ENCODE peak calls at places on chromosomes 12 and 14, in six cellular contexts. J is lung, T is heart left ventricle, R is pancreas, A is right atrium auricular region, N is A549. U is an unnamed sample.
A peak's percentile ranks its signal among the peaks of the same experiment; 100 is the strongest.

GRCh38 chr12:4664111-4664510 is 15.2 kb downstream of the NDUFA9 start:
- DNase-seq in J (no peak), T (no peak), R (no peak), A (no peak), N (no peak), U (no peak)

GRCh38 chr12:66637693-66638301 is 41.1 kb downstream of the GRIP1 start:
- DNase-seq in J (no peak), T (no peak), R (no peak), A (no peak), N (no peak), U (no peak)

GRCh38 chr12:21637985-21638891 is 19.4 kb downstream of the LDHB start:
- DNase-seq in J (no peak), T (no peak), R (no peak), A (no peak), N (peak; percentile 62), U (no peak)

GRCh38 chr12:46373303-46374182 is 970 bp upstream of the SLC38A2 start:
- DNase-seq in J (peak; percentile 39), T (peak; percentile 60), R (peak; percentile 57), A (peak; percentile 77), N (no peak), U (peak; percentile 40)

GRCh38 chr12:19780460-19780859 is 341.2 kb downstream of the AEBP2 start:
- DNase-seq in J (no peak), T (peak; percentile 31), R (no peak), A (no peak), N (no peak), U (no peak)

GRCh38 chr12:94679554-94679953 is 29.2 kb upstream of the TMCC3 start:
- DNase-seq in J (no peak), T (no peak), R (no peak), A (no peak), N (no peak), U (no peak)

GRCh38 chr14:52692248-52692962 is 3.0 kb downstream of the ERO1A start:
- DNase-seq in J (no peak), T (no peak), R (no peak), A (no peak), N (no peak), U (no peak)

GRCh38 chr14:42980419-42980818 is 1373.7 kb downstream of the LRFN5 start:
- DNase-seq in J (no peak), T (no peak), R (no peak), A (no peak), N (no peak), U (no peak)

GRCh38 chr14:95255013-95255412 is 64.7 kb downstream of the CLMN start:
- DNase-seq in J (no peak), T (no peak), R (no peak), A (no peak), N (no peak), U (no peak)

GRCh38 chr14:95255487-95255886 is 64.2 kb downstream of the CLMN start:
- DNase-seq in J (peak; percentile 84), T (peak; percentile 50), R (no peak), A (no peak), N (peak; percentile 83), U (no peak)

GRCh38 chr14:95256776-95257060 is 63.0 kb downstream of the CLMN start:
- DNase-seq in J (no peak), T (no peak), R (no peak), A (no peak), N (no peak), U (no peak)

GRCh38 chr14:95257521-95257920 is 62.2 kb downstream of the CLMN start:
- DNase-seq in J (no peak), T (no peak), R (no peak), A (no peak), N (no peak), U (no peak)

GRCh38 chr14:95256011-95256775 is 63.5 kb downstream of the CLMN start:
- DNase-seq in J (no peak), T (no peak), R (no peak), A (no peak), N (no peak), U (no peak)
- H3K4me1 ChIP-seq in J (peaks cover 9% of the 10 kb centered on the region), T (peaks cover 6% of the 10 kb centered on the region), R (peaks cover 26% of the 10 kb centered on the region), A (peaks cover 25% of the 10 kb centered on the region), N (peaks cover 23% of the 10 kb centered on the region), U (no peaks in the 10 kb centered on the region)

DNA sequence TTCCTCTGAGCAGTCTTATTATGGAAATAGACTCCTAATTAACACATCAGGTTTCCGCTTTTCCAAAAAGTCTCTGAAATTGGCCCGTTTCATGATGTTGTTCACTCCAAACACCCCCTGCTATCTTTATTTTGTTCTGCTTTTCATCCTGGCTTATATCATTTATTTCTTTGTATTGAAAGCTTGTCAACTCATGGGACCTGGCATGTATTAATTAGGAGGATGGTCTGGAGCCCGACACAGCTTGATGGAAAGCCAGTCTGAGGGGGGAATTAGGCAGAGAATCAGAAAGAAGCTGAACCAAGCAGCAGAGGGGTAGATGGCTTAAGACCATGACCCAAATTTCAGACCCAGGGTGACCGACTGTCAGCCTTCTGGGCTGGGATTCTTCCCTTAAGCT is 233.2 kb downstream of the EFCAB11 start:
- DNase-seq in J (no peak), T (no peak), R (no peak), A (no peak), N (no peak), U (no peak)
- H3K4me1 ChIP-seq in J (no peaks in the 10 kb centered on the region), T (no peaks in the 10 kb centered on the region), R (no peaks in the 10 kb centered on the region), A (peaks cover 5% of the 10 kb centered on the region), N (no peaks in the 10 kb centered on the region), U (peaks cover 88% of the 10 kb centered on the region)

GRCh38 chr14:104164512-104164911 is 26.1 kb downstream of the KIF26A start:
- DNase-seq in J (no peak), T (no peak), R (no peak), A (no peak), N (no peak), U (no peak)
- H3K4me1 ChIP-seq in J (no peaks in the 10 kb centered on the region), T (no peaks in the 10 kb centered on the region), R (no peaks in the 10 kb centered on the region), A (peaks cover 8% of the 10 kb centered on the region), N (no peaks in the 10 kb centered on the region), U (no peaks in the 10 kb centered on the region)

GRCh38 chr14:103112488-103113243 is 10.6 kb upstream of the TNFAIP2 start:
- DNase-seq in J (no peak), T (no peak), R (peak; percentile 28), A (no peak), N (peak; percentile 66), U (no peak)

GRCh38 chr14:103109789-103110415 is 13.4 kb upstream of the TNFAIP2 start:
- DNase-seq in J (no peak), T (peak; percentile 57), R (peak; percentile 52), A (no peak), N (peak; percentile 91), U (no peak)

GRCh38 chr14:103111297-103111981 is 11.8 kb upstream of the TNFAIP2 start:
- DNase-seq in J (no peak), T (no peak), R (peak; percentile 49), A (no peak), N (peak; percentile 92), U (no peak)

GRCh38 chr14:103108749-103109207 is 14.3 kb downstream of the EXOC3L4 start:
- DNase-seq in J (no peak), T (no peak), R (no peak), A (no peak), N (peak; percentile 81), U (no peak)

DNA sequence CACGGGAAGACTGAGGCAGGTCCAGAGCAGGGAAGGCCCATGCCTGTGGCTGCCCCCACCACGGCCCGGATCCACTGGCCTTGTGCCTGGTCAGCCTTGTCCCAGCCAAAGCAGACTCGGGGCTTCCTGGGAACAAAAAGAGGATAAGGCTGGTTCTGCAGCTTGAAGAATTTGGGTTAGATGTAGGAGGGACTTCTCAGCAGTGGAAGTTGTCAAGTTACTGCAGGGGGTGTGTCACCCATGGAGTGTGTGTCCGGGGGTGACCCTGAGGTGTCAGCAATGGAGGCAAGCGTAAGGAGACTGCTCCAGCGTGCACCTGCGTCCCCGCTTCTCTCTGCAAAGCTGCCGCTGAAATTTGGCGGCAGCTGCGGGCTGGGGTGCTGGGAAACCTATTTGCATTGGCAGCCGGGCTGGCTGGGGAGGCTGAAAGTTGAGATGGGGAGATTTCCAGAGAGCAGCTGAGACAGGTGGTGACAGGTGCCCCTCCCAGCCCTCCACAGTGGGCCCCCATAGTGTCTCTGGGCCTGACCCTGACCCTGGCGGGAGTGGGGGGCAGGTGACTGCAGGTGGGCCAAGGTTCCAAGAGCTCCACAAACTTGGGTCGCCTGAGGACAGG is 12.5 kb upstream of the TNFAIP2 start:
- DNase-seq in J (no peak), T (no peak), R (peak; percentile 42), A (no peak), N (no peak), U (no peak)
- H3K4me1 ChIP-seq in J (peaks cover 13% of the 10 kb centered on the region), T (no peaks in the 10 kb centered on the region), R (peaks cover 19% of the 10 kb centered on the region), A (peaks cover 35% of the 10 kb centered on the region), N (peaks cover 89% of the 10 kb centered on the region), U (no peaks in the 10 kb centered on the region)

GRCh38 chr12:39392154-39392925 is 50.6 kb downstream of the KIF21A start:
- DNase-seq in J (no peak), T (no peak), R (no peak), A (no peak), N (no peak), U (no peak)
- H3K4me1 ChIP-seq in J (peaks cover 1% of the 10 kb centered on the region), T (no peaks in the 10 kb centered on the region), R (no peaks in the 10 kb centered on the region), A (peaks cover 35% of the 10 kb centered on the region), N (no peaks in the 10 kb centered on the region), U (no peaks in the 10 kb centered on the region)

GRCh38 chr14:91326514-91326832 is 82.0 kb upstream of the GPR68 start:
- DNase-seq in J (no peak), T (no peak), R (no peak), A (no peak), N (no peak), U (no peak)
- H3K4me1 ChIP-seq in J (peaks cover 39% of the 10 kb centered on the region), T (no peaks in the 10 kb centered on the region), R (no peaks in the 10 kb centered on the region), A (peaks cover 45% of the 10 kb centered on the region), N (no peaks in the 10 kb centered on the region), U (peaks cover 97% of the 10 kb centered on the region)

U was measured in CD8-positive, alpha-beta memory T cell.